ENCODE peak calls at places on chromosomes 2 and 18, in six cellular contexts. B is cardiac muscle cell, U is kidney, H is neural progenitor cell, A is breast epithelium, T is lower lobe of right lung. Z is an unnamed sample.

GRCh38 chr2:214536625-214537024 is 125.8 kb downstream of the VWC2L start:
- DNase-seq in B (no peak), H (no peak), U (no peak), T (no peak), A (no peak), Z (no peak)

GRCh38 chr2:147846382-147847081 is 1.7 kb downstream of the ACVR2A start:
- DNase-seq in A (no peak), T (no peak), B (peak; percentile 5), H (no peak), U (no peak), Z (no peak)

GRCh38 chr2:168584934-168585333 is 128.9 kb downstream of the CERS6 start:
- DNase-seq in U (no peak), B (no peak), T (no peak), A (no peak), H (no peak), Z (no peak)

GRCh38 chr2:7014201-7014640 is 97.0 kb downstream of the RNF144A start:
- DNase-seq in A (no peak), U (no peak), T (no peak), H (peak; percentile 69), B (peak; percentile 51), Z (no peak)

GRCh38 chr2:161965994-161966393 is 108.0 kb downstream of the DPP4 start:
- DNase-seq in U (no peak), B (no peak), A (no peak), H (no peak), T (no peak), Z (peak; percentile 60)

GRCh38 chr2:102335871-102336366 is 19.7 kb upstream of the IL18R1 start:
- DNase-seq in T (no peak), U (no peak), A (no peak), B (peak; percentile 84), H (no peak), Z (no peak)

GRCh38 chr2:27961997-27962396 is 71.5 kb downstream of the BABAM2 start:
- DNase-seq in T (no peak), B (peak; percentile 44), A (no peak), U (no peak), H (no peak), Z (no peak)

GRCh38 chr2:186126181-186126580 is 359.9 kb upstream of the ZC3H15 start:
- DNase-seq in U (no peak), B (no peak), T (no peak), H (no peak), A (no peak), Z (no peak)

GRCh38 chr2:71705171-71705960 is 252.0 kb downstream of the DYSF start:
- DNase-seq in U (peak; percentile 49), H (no peak), T (no peak), A (no peak), B (no peak), Z (no peak)

GRCh38 chr18:31429623-31430022 is 17.9 kb upstream of the DSG3 start:
- DNase-seq in U (no peak), B (no peak), H (no peak), A (no peak), T (no peak), Z (no peak)

GRCh38 chr2:85648619-85649018 is 19.4 kb downstream of the SFTPB start:
- DNase-seq in U (no peak), H (peak; percentile 18), T (no peak), A (no peak), B (peak; percentile 69), Z (no peak)

GRCh38 chr18:48335829-48336228 is 73.4 kb downstream of the ZBTB7C start:
- DNase-seq in B (no peak), U (no peak), H (peak; percentile 19), T (no peak), A (no peak), Z (no peak)
- H3K27ac ChIP-seq in B (no peak overlapping the region), U (no peak overlapping the region), H (no peak overlapping the region), T (peak overlapping the region; percentile 59), A (peak overlapping the region; percentile 63), Z (no peak overlapping the region)

GRCh38 chr18:13543144-13543543 is 183.2 kb downstream of the FAM210A start:
- DNase-seq in H (no peak), A (no peak), U (no peak), B (no peak), T (no peak), Z (no peak)
- H3K36me3 ChIP-seq in H (no peaks in the 10 kb centered on the region), A (no peaks in the 10 kb centered on the region), U (no peaks in the 10 kb centered on the region), B (no peaks in the 10 kb centered on the region), T (no peaks in the 10 kb centered on the region), Z (no peaks in the 10 kb centered on the region)

GRCh38 chr2:109243526-109244425 is 114.8 kb downstream of the SH3RF3 start:
- DNase-seq in H (no peak), B (peak; percentile 34), U (no peak), T (no peak), A (no peak), Z (no peak)

GRCh38 chr2:109239720-109240119 is 110.7 kb downstream of the SH3RF3 start:
- DNase-seq in T (no peak), A (no peak), B (peak; percentile 51), H (no peak), U (no peak), Z (no peak)

GRCh38 chr2:109244750-109245382 is 115.9 kb downstream of the SH3RF3 start:
- DNase-seq in U (no peak), H (no peak), A (no peak), T (no peak), B (no peak), Z (no peak)

GRCh38 chr2:109242654-109243331 is 113.8 kb downstream of the SH3RF3 start:
- DNase-seq in A (no peak), U (no peak), B (peak; percentile 91), T (no peak), H (no peak), Z (no peak)

DNA sequence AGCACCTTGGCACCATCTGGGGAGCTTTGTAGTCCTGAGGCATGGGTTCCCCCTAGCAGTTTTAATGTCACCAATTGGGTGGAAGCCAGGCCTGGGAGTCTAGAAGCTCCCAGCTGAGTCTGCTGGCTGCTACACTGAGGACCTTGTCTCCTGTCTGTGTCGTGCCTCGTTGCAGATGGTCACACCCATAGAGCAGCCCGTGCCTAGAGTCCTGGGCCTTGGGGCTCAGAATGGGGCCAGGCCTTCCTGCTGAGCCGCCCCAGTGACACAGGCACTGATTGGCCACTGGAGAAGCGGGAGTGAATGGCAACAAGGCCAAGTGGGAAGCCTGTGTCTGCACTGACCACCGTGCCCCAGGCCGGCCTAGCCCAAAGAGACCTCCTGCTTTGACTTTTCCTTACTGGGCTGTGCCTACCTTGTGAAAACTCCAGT is 113.2 kb downstream of the SH3RF3 start:
- DNase-seq in T (no peak), B (no peak), A (no peak), H (no peak), U (no peak), Z (no peak)
- H3K27ac ChIP-seq in T (peak overlapping the region; percentile 86), B (no peak overlapping the region), A (peak overlapping the region; percentile 98), H (no peak overlapping the region), U (peak overlapping the region; percentile 78), Z (no peak overlapping the region)

GRCh38 chr2:178084273-178084672 is 11.7 kb upstream of the PDE11A start:
- DNase-seq in A (no peak), U (no peak), B (peak; percentile 24), T (no peak), H (no peak), Z (no peak)
- H3K36me3 ChIP-seq in A (no peaks in the 10 kb centered on the region), U (no peaks in the 10 kb centered on the region), B (no peaks in the 10 kb centered on the region), T (no peaks in the 10 kb centered on the region), H (no peaks in the 10 kb centered on the region), Z (no peaks in the 10 kb centered on the region)

GRCh38 chr2:174603280-174603679 is 5.7 kb upstream of the WIPF1 start:
- DNase-seq in B (peak; percentile 81), T (no peak), U (no peak), A (no peak), H (peak; percentile 66), Z (no peak)

GRCh38 chr2:174606336-174606735 is 8.7 kb upstream of the WIPF1 start:
- DNase-seq in T (no peak), H (no peak), A (no peak), U (no peak), B (peak; percentile 56), Z (no peak)

GRCh38 chr2:174607584-174607983 is 10.0 kb upstream of the WIPF1 start:
- DNase-seq in B (no peak), H (no peak), A (no peak), U (no peak), T (no peak), Z (no peak)

GRCh38 chr2:174607989-174608865 is 10.6 kb upstream of the WIPF1 start:
- DNase-seq in T (no peak), U (no peak), H (no peak), B (no peak), A (no peak), Z (no peak)

GRCh38 chr2:174605687-174606086 is 8.1 kb upstream of the WIPF1 start:
- DNase-seq in H (no peak), A (no peak), B (peak; percentile 60), T (no peak), U (no peak), Z (no peak)
- H3K27ac ChIP-seq in H (no peak overlapping the region), A (no peak overlapping the region), B (no peak overlapping the region), T (no peak overlapping the region), U (no peak overlapping the region), Z (peak overlapping the region; percentile 43)

Z was measured in SK-N-MC.